ENCODE peak calls at places on chromosomes 5 and 9, in six cellular contexts. One of them, this sample, is unnamed.

GRCh38 chr5:77367733-77368132 is 124.4 kb downstream of the WDR41 start:
- DNase-seq in left lung: no peak
- DNase-seq in heart right ventricle: no peak
- DNase-seq in AG10803: no peak
- DNase-seq in CD8-positive, alpha-beta T cell: no peak
- DNase-seq in prostate gland: no peak
- DNase-seq in this sample: no peak

GRCh38 chr5:150101019-150101418 is 14.7 kb upstream of the CSF1R start:
- DNase-seq in AG10803: no peak
- DNase-seq in CD8-positive, alpha-beta T cell: no peak
- DNase-seq in prostate gland: no peak
- DNase-seq in heart right ventricle: no peak
- DNase-seq in left lung: no peak
- DNase-seq in this sample: no peak

GRCh38 chr5:97762483-97762882 is 579.4 kb upstream of the RIOK2 start:
- DNase-seq in CD8-positive, alpha-beta T cell: no peak
- DNase-seq in heart right ventricle: no peak
- DNase-seq in left lung: no peak
- DNase-seq in AG10803: no peak
- DNase-seq in prostate gland: no peak
- DNase-seq in this sample: no peak

GRCh38 chr9:8860925-8861324 is 1061.3 kb upstream of the DMAC1 start:
- DNase-seq in left lung: no peak
- DNase-seq in CD8-positive, alpha-beta T cell: no peak
- DNase-seq in prostate gland: no peak
- DNase-seq in heart right ventricle: no peak
- DNase-seq in AG10803: no peak
- DNase-seq in this sample: no peak

GRCh38 chr9:86322973-86323644 is 31.1 kb downstream of the TUT7 start:
- DNase-seq in heart right ventricle: no peak
- DNase-seq in AG10803: peak
- DNase-seq in left lung: no peak
- DNase-seq in CD8-positive, alpha-beta T cell: no peak
- DNase-seq in prostate gland: no peak
- DNase-seq in this sample: no peak

GRCh38 chr9:127345566-127345965 is 51.4 kb upstream of the SLC2A8 start:
- DNase-seq in AG10803: no peak
- DNase-seq in prostate gland: no peak
- DNase-seq in heart right ventricle: no peak
- DNase-seq in CD8-positive, alpha-beta T cell: no peak
- DNase-seq in left lung: no peak
- DNase-seq in this sample: no peak

GRCh38 chr5:65152131-65152530 is 329.6 kb downstream of the ADAMTS6 start:
- DNase-seq in left lung: no peak
- DNase-seq in heart right ventricle: no peak
- DNase-seq in AG10803: peak
- DNase-seq in prostate gland: no peak
- DNase-seq in CD8-positive, alpha-beta T cell: no peak
- DNase-seq in this sample: no peak

GRCh38 chr5:74885170-74885569 is 19.0 kb upstream of the FAM169A start:
- DNase-seq in left lung: no peak
- DNase-seq in CD8-positive, alpha-beta T cell: no peak
- DNase-seq in prostate gland: no peak
- DNase-seq in AG10803: no peak
- DNase-seq in heart right ventricle: no peak
- DNase-seq in this sample: no peak

GRCh38 chr5:102713682-102714231 is 41.3 kb upstream of the PAM start:
- DNase-seq in prostate gland: no peak
- DNase-seq in CD8-positive, alpha-beta T cell: no peak
- DNase-seq in AG10803: peak
- DNase-seq in heart right ventricle: no peak
- DNase-seq in left lung: no peak
- DNase-seq in this sample: no peak

GRCh38 chr5:125411163-125412050 is 665.0 kb upstream of the ZNF608 start:
- DNase-seq in left lung: no peak
- DNase-seq in CD8-positive, alpha-beta T cell: no peak
- DNase-seq in AG10803: no peak
- DNase-seq in heart right ventricle: no peak
- DNase-seq in prostate gland: peak
- DNase-seq in this sample: no peak

GRCh38 chr5:60092671-60093422 is 199.3 kb upstream of the PDE4D start:
- DNase-seq in AG10803: peak
- DNase-seq in CD8-positive, alpha-beta T cell: no peak
- DNase-seq in prostate gland: no peak
- DNase-seq in heart right ventricle: no peak
- DNase-seq in left lung: no peak
- DNase-seq in this sample: no peak

GRCh38 chr9:82490019-82490499 is 501.5 kb downstream of the SPATA31D1 start:
- DNase-seq in left lung: no peak
- DNase-seq in heart right ventricle: no peak
- DNase-seq in AG10803: peak
- DNase-seq in CD8-positive, alpha-beta T cell: no peak
- DNase-seq in prostate gland: no peak
- DNase-seq in this sample: no peak

GRCh38 chr9:127872492-127873222 is 4.8 kb downstream of the AK1 start:
- DNase-seq in AG10803: no peak
- DNase-seq in left lung: no peak
- DNase-seq in CD8-positive, alpha-beta T cell: no peak
- DNase-seq in prostate gland: no peak
- DNase-seq in heart right ventricle: no peak
- DNase-seq in this sample: peak

GRCh38 chr9:14111670-14112069 is 202.3 kb downstream of the NFIB start:
- DNase-seq in CD8-positive, alpha-beta T cell: no peak
- DNase-seq in heart right ventricle: no peak
- DNase-seq in left lung: no peak
- DNase-seq in AG10803: peak
- DNase-seq in prostate gland: no peak
- DNase-seq in this sample: no peak

GRCh38 chr5:157574456-157575095 is 999 bp downstream of the ADAM19 start:
- DNase-seq in CD8-positive, alpha-beta T cell: no peak
- DNase-seq in prostate gland: no peak
- DNase-seq in AG10803: no peak
- DNase-seq in heart right ventricle: peak
- DNase-seq in left lung: no peak
- DNase-seq in this sample: no peak

GRCh38 chr9:34317436-34317835 is 11.6 kb downstream of the KIF24 start:
- DNase-seq in left lung: no peak
- DNase-seq in CD8-positive, alpha-beta T cell: no peak
- DNase-seq in heart right ventricle: no peak
- DNase-seq in prostate gland: no peak
- DNase-seq in AG10803: no peak
- DNase-seq in this sample: no peak

GRCh38 chr9:134502261-134503211 is 139.1 kb upstream of the COL5A1 start:
- DNase-seq in AG10803: peak
- DNase-seq in prostate gland: no peak
- DNase-seq in left lung: peak
- DNase-seq in CD8-positive, alpha-beta T cell: no peak
- DNase-seq in heart right ventricle: peak
- DNase-seq in this sample: peak

GRCh38 chr9:69811329-69811989 is 9.2 kb upstream of the CFAP95 start:
- DNase-seq in left lung: no peak
- DNase-seq in heart right ventricle: no peak
- DNase-seq in prostate gland: no peak
- DNase-seq in CD8-positive, alpha-beta T cell: no peak
- DNase-seq in AG10803: no peak
- DNase-seq in this sample: no peak

GRCh38 chr9:69805962-69806633 is 14.5 kb upstream of the CFAP95 start:
- DNase-seq in heart right ventricle: no peak
- DNase-seq in left lung: no peak
- DNase-seq in prostate gland: peak
- DNase-seq in AG10803: no peak
- DNase-seq in CD8-positive, alpha-beta T cell: no peak
- DNase-seq in this sample: no peak

GRCh38 chr9:69812068-69813000 is 8.3 kb upstream of the CFAP95 start:
- DNase-seq in prostate gland: no peak
- DNase-seq in CD8-positive, alpha-beta T cell: no peak
- DNase-seq in left lung: no peak
- DNase-seq in AG10803: no peak
- DNase-seq in heart right ventricle: no peak
- DNase-seq in this sample: no peak

GRCh38 chr9:69806642-69807041 is 14.0 kb upstream of the CFAP95 start:
- DNase-seq in prostate gland: no peak
- DNase-seq in heart right ventricle: no peak
- DNase-seq in AG10803: no peak
- DNase-seq in left lung: no peak
- DNase-seq in CD8-positive, alpha-beta T cell: no peak
- DNase-seq in this sample: no peak

DNA sequence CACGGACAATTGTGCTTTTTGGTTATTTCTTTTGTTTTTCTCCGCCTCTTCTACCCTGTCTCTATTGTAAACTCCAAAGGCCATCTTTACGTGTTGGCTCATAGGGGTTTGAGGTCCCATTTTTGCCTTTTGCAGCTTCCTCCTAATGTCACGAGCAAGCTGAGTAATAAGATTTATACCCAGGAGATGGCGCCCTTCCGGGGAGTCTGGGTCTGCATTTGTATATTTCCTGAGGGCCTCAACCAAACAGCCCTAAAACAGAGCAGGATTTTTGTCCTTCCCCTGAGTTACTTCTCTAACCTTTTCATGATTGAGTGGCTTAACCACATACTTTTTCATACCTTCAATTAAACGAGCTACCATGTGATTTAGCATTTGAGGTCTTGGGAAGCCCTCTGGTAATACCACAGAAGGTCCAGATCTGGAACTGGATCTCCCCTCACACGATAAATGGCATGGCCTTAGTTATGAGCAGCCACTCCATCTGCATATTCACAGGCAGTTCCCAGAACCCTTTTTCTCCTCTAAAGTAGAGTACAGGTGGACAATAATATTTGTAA is 11.2 kb upstream of the CFAP95 start:
- DNase-seq in heart right ventricle: no peak
- DNase-seq in left lung: no peak
- DNase-seq in prostate gland: no peak
- DNase-seq in AG10803: peak
- DNase-seq in CD8-positive, alpha-beta T cell: peak
- DNase-seq in this sample: no peak
- TF ChIP-seq CTCF in heart right ventricle: no peak
- TF ChIP-seq CTCF in left lung: no peak
- TF ChIP-seq CTCF in prostate gland: no peak
- TF ChIP-seq CTCF in AG10803: peak
- TF ChIP-seq CTCF in CD8-positive, alpha-beta T cell: peak
- TF ChIP-seq CTCF in this sample: peak

DNA sequence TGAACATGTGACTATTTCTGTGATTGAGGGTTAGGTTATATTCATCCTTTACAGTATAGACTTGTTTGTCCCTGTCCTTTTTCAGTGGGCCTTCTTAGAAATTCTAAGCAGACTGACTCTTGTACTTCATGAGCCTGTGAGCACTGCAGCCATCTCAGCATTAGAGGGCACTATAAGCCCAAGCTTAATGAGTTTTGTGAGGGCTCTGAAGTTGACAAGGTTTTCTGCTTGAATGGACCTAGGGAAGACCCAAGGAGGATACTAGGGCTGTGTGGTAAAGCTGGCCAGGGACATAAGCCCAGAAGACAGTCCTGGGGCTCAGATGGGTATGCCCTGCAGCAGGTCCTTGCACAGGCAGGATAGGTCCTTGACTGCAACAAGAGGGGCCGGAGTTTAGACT is 126.5 kb downstream of the MRPS30 start:
- DNase-seq in prostate gland: no peak
- DNase-seq in CD8-positive, alpha-beta T cell: no peak
- DNase-seq in left lung: no peak
- DNase-seq in heart right ventricle: no peak
- DNase-seq in AG10803: peak
- DNase-seq in this sample: no peak
- TF ChIP-seq CTCF in prostate gland: no peak
- TF ChIP-seq CTCF in CD8-positive, alpha-beta T cell: no peak
- TF ChIP-seq CTCF in left lung: no peak
- TF ChIP-seq CTCF in heart right ventricle: no peak
- TF ChIP-seq CTCF in AG10803: peak
- TF ChIP-seq CTCF in this sample: no peak

GRCh38 chr9:19641046-19641445 is 147.8 kb downstream of the SLC24A2 start:
- DNase-seq in heart right ventricle: no peak
- DNase-seq in CD8-positive, alpha-beta T cell: no peak
- DNase-seq in AG10803: peak
- DNase-seq in left lung: no peak
- DNase-seq in prostate gland: no peak
- DNase-seq in this sample: no peak
- TF ChIP-seq CTCF in heart right ventricle: no peak
- TF ChIP-seq CTCF in CD8-positive, alpha-beta T cell: no peak
- TF ChIP-seq CTCF in AG10803: peak
- TF ChIP-seq CTCF in left lung: no peak
- TF ChIP-seq CTCF in prostate gland: no peak
- TF ChIP-seq CTCF in this sample: no peak

GRCh38 chr9:136536051-136536720 is 9.7 kb downstream of the NOTCH1 start:
- DNase-seq in AG10803: no peak
- DNase-seq in left lung: no peak
- DNase-seq in prostate gland: no peak
- DNase-seq in CD8-positive, alpha-beta T cell: no peak
- DNase-seq in heart right ventricle: no peak
- DNase-seq in this sample: no peak

GRCh38 chr9:136537896-136538598 is 7.8 kb downstream of the NOTCH1 start:
- DNase-seq in heart right ventricle: no peak
- DNase-seq in prostate gland: no peak
- DNase-seq in CD8-positive, alpha-beta T cell: no peak
- DNase-seq in left lung: no peak
- DNase-seq in AG10803: no peak
- DNase-seq in this sample: no peak

GRCh38 chr9:136537411-136537810 is 8.4 kb downstream of the NOTCH1 start:
- DNase-seq in left lung: no peak
- DNase-seq in prostate gland: no peak
- DNase-seq in AG10803: no peak
- DNase-seq in CD8-positive, alpha-beta T cell: no peak
- DNase-seq in heart right ventricle: no peak
- DNase-seq in this sample: no peak

GRCh38 chr9:136535070-136535469 is 10.8 kb downstream of the NOTCH1 start:
- DNase-seq in heart right ventricle: no peak
- DNase-seq in AG10803: no peak
- DNase-seq in left lung: no peak
- DNase-seq in prostate gland: no peak
- DNase-seq in CD8-positive, alpha-beta T cell: no peak
- DNase-seq in this sample: no peak

GRCh38 chr9:136536721-136537241 is 9.1 kb downstream of the NOTCH1 start:
- DNase-seq in heart right ventricle: no peak
- DNase-seq in left lung: no peak
- DNase-seq in CD8-positive, alpha-beta T cell: no peak
- DNase-seq in AG10803: no peak
- DNase-seq in prostate gland: no peak
- DNase-seq in this sample: no peak
- TF ChIP-seq CTCF in heart right ventricle: no peak
- TF ChIP-seq CTCF in left lung: no peak
- TF ChIP-seq CTCF in CD8-positive, alpha-beta T cell: no peak
- TF ChIP-seq CTCF in AG10803: no peak
- TF ChIP-seq CTCF in prostate gland: no peak
- TF ChIP-seq CTCF in this sample: no peak

This sample was measured in upper lobe of right lung.